ENCODE peak calls at places on chromosomes 13 and 19, in seven cellular contexts. One of them, this sample, is unnamed.

GRCh38 chr13:50320297-50320862 is 305.1 kb downstream of the KCNRG start:
- DNase-seq in HT-29: peak
- DNase-seq in NCI-H187: no peak
- DNase-seq in sciatic nerve: no peak
- DNase-seq in neural crest cell: no peak
- DNase-seq in IMR-90: peak
- DNase-seq in activated CD4-positive, alpha-beta T cell treated with anti-CD3 and anti-CD28 coated beads, Interleukin-2, amount 50 U/mL, for 1 hour: no peak
- DNase-seq in this sample: no peak

GRCh38 chr13:46181799-46182490 is at the start of gene LCP1:
- DNase-seq in sciatic nerve: no peak
- DNase-seq in neural crest cell: no peak
- DNase-seq in activated CD4-positive, alpha-beta T cell treated with anti-CD3 and anti-CD28 coated beads, Interleukin-2, amount 50 U/mL, for 1 hour: peak
- DNase-seq in IMR-90: no peak
- DNase-seq in HT-29: no peak
- DNase-seq in NCI-H187: no peak
- DNase-seq in this sample: no peak

GRCh38 chr13:40477623-40478608 is 188.5 kb downstream of the FOXO1 start:
- DNase-seq in activated CD4-positive, alpha-beta T cell treated with anti-CD3 and anti-CD28 coated beads, Interleukin-2, amount 50 U/mL, for 1 hour: no peak
- DNase-seq in HT-29: no peak
- DNase-seq in sciatic nerve: no peak
- DNase-seq in neural crest cell: no peak
- DNase-seq in IMR-90: no peak
- DNase-seq in NCI-H187: no peak
- DNase-seq in this sample: no peak

GRCh38 chr19:52196256-52196967 is 6.6 kb downstream of the PPP2R1A start:
- DNase-seq in NCI-H187: no peak
- DNase-seq in activated CD4-positive, alpha-beta T cell treated with anti-CD3 and anti-CD28 coated beads, Interleukin-2, amount 50 U/mL, for 1 hour: no peak
- DNase-seq in sciatic nerve: no peak
- DNase-seq in HT-29: no peak
- DNase-seq in IMR-90: peak
- DNase-seq in neural crest cell: no peak
- DNase-seq in this sample: no peak

GRCh38 chr13:47603365-47603764 is 397.7 kb downstream of the SUCLA2 start:
- DNase-seq in neural crest cell: no peak
- DNase-seq in activated CD4-positive, alpha-beta T cell treated with anti-CD3 and anti-CD28 coated beads, Interleukin-2, amount 50 U/mL, for 1 hour: no peak
- DNase-seq in HT-29: no peak
- DNase-seq in sciatic nerve: no peak
- DNase-seq in IMR-90: peak
- DNase-seq in NCI-H187: no peak
- DNase-seq in this sample: no peak

GRCh38 chr19:15280915-15281683 is 48.9 kb upstream of the EPHX3 start:
- DNase-seq in activated CD4-positive, alpha-beta T cell treated with anti-CD3 and anti-CD28 coated beads, Interleukin-2, amount 50 U/mL, for 1 hour: no peak
- DNase-seq in HT-29: peak
- DNase-seq in sciatic nerve: peak
- DNase-seq in NCI-H187: no peak
- DNase-seq in neural crest cell: no peak
- DNase-seq in IMR-90: peak
- DNase-seq in this sample: no peak

GRCh38 chr13:75492389-75492788 is 10.4 kb upstream of the TBC1D4 start:
- DNase-seq in NCI-H187: no peak
- DNase-seq in HT-29: no peak
- DNase-seq in IMR-90: peak
- DNase-seq in sciatic nerve: no peak
- DNase-seq in neural crest cell: no peak
- DNase-seq in activated CD4-positive, alpha-beta T cell treated with anti-CD3 and anti-CD28 coated beads, Interleukin-2, amount 50 U/mL, for 1 hour: no peak
- DNase-seq in this sample: no peak

GRCh38 chr19:8423821-8424223 is 10.7 kb downstream of the MARCHF2 start:
- DNase-seq in neural crest cell: peak
- DNase-seq in HT-29: peak
- DNase-seq in activated CD4-positive, alpha-beta T cell treated with anti-CD3 and anti-CD28 coated beads, Interleukin-2, amount 50 U/mL, for 1 hour: no peak
- DNase-seq in NCI-H187: no peak
- DNase-seq in IMR-90: peak
- DNase-seq in sciatic nerve: peak
- DNase-seq in this sample: no peak

GRCh38 chr19:33631628-33631995 is 9.9 kb downstream of the CHST8 start:
- DNase-seq in activated CD4-positive, alpha-beta T cell treated with anti-CD3 and anti-CD28 coated beads, Interleukin-2, amount 50 U/mL, for 1 hour: no peak
- DNase-seq in sciatic nerve: no peak
- DNase-seq in neural crest cell: no peak
- DNase-seq in HT-29: no peak
- DNase-seq in NCI-H187: no peak
- DNase-seq in IMR-90: no peak
- DNase-seq in this sample: no peak

GRCh38 chr13:98567140-98567539 is 9.8 kb downstream of the STK24 start:
- DNase-seq in neural crest cell: no peak
- DNase-seq in IMR-90: no peak
- DNase-seq in NCI-H187: no peak
- DNase-seq in activated CD4-positive, alpha-beta T cell treated with anti-CD3 and anti-CD28 coated beads, Interleukin-2, amount 50 U/mL, for 1 hour: no peak
- DNase-seq in sciatic nerve: no peak
- DNase-seq in HT-29: peak
- DNase-seq in this sample: no peak

GRCh38 chr13:46315491-46316075 is 71.5 kb downstream of the RUBCNL start:
- DNase-seq in NCI-H187: no peak
- DNase-seq in sciatic nerve: no peak
- DNase-seq in activated CD4-positive, alpha-beta T cell treated with anti-CD3 and anti-CD28 coated beads, Interleukin-2, amount 50 U/mL, for 1 hour: no peak
- DNase-seq in neural crest cell: no peak
- DNase-seq in IMR-90: no peak
- DNase-seq in HT-29: no peak
- DNase-seq in this sample: no peak

GRCh38 chr19:1577090-1577928 is 9.2 kb upstream of the MEX3D start:
- DNase-seq in HT-29: no peak
- DNase-seq in NCI-H187: no peak
- DNase-seq in activated CD4-positive, alpha-beta T cell treated with anti-CD3 and anti-CD28 coated beads, Interleukin-2, amount 50 U/mL, for 1 hour: no peak
- DNase-seq in neural crest cell: no peak
- DNase-seq in IMR-90: no peak
- DNase-seq in sciatic nerve: no peak
- DNase-seq in this sample: no peak

GRCh38 chr19:46776927-46777911 is 11.2 kb downstream of the SLC1A5 start:
- DNase-seq in IMR-90: no peak
- DNase-seq in neural crest cell: no peak
- DNase-seq in NCI-H187: no peak
- DNase-seq in sciatic nerve: no peak
- DNase-seq in activated CD4-positive, alpha-beta T cell treated with anti-CD3 and anti-CD28 coated beads, Interleukin-2, amount 50 U/mL, for 1 hour: no peak
- DNase-seq in HT-29: no peak
- DNase-seq in this sample: no peak

GRCh38 chr19:13887039-13887438 is 10.1 kb downstream of the NANOS3 start:
- DNase-seq in NCI-H187: no peak
- DNase-seq in HT-29: no peak
- DNase-seq in neural crest cell: no peak
- DNase-seq in sciatic nerve: no peak
- DNase-seq in activated CD4-positive, alpha-beta T cell treated with anti-CD3 and anti-CD28 coated beads, Interleukin-2, amount 50 U/mL, for 1 hour: no peak
- DNase-seq in IMR-90: no peak
- DNase-seq in this sample: no peak

GRCh38 chr13:23851106-23851505 is 38.1 kb downstream of the MIPEP start:
- DNase-seq in NCI-H187: no peak
- DNase-seq in IMR-90: peak
- DNase-seq in neural crest cell: no peak
- DNase-seq in sciatic nerve: no peak
- DNase-seq in activated CD4-positive, alpha-beta T cell treated with anti-CD3 and anti-CD28 coated beads, Interleukin-2, amount 50 U/mL, for 1 hour: no peak
- DNase-seq in HT-29: no peak
- DNase-seq in this sample: no peak

GRCh38 chr13:51549050-51549449 is 35.2 kb upstream of the WDFY2 start:
- DNase-seq in sciatic nerve: no peak
- DNase-seq in activated CD4-positive, alpha-beta T cell treated with anti-CD3 and anti-CD28 coated beads, Interleukin-2, amount 50 U/mL, for 1 hour: no peak
- DNase-seq in NCI-H187: no peak
- DNase-seq in neural crest cell: no peak
- DNase-seq in IMR-90: no peak
- DNase-seq in HT-29: peak
- DNase-seq in this sample: no peak

GRCh38 chr13:40985596-40986327 is 33.4 kb downstream of the ELF1 start:
- DNase-seq in activated CD4-positive, alpha-beta T cell treated with anti-CD3 and anti-CD28 coated beads, Interleukin-2, amount 50 U/mL, for 1 hour: no peak
- DNase-seq in neural crest cell: no peak
- DNase-seq in sciatic nerve: no peak
- DNase-seq in HT-29: no peak
- DNase-seq in IMR-90: no peak
- DNase-seq in NCI-H187: no peak
- DNase-seq in this sample: no peak

GRCh38 chr13:45817833-45818232 is 33.7 kb downstream of the SIAH3 start:
- DNase-seq in activated CD4-positive, alpha-beta T cell treated with anti-CD3 and anti-CD28 coated beads, Interleukin-2, amount 50 U/mL, for 1 hour: no peak
- DNase-seq in sciatic nerve: no peak
- DNase-seq in IMR-90: no peak
- DNase-seq in NCI-H187: no peak
- DNase-seq in neural crest cell: no peak
- DNase-seq in HT-29: peak
- DNase-seq in this sample: no peak

GRCh38 chr13:39451860-39452301 is 151.1 kb downstream of the LHFPL6 start:
- DNase-seq in neural crest cell: no peak
- DNase-seq in sciatic nerve: no peak
- DNase-seq in HT-29: no peak
- DNase-seq in IMR-90: peak
- DNase-seq in NCI-H187: no peak
- DNase-seq in activated CD4-positive, alpha-beta T cell treated with anti-CD3 and anti-CD28 coated beads, Interleukin-2, amount 50 U/mL, for 1 hour: no peak
- DNase-seq in this sample: no peak

GRCh38 chr13:22703601-22704209 is 477.1 kb upstream of the SGCG start:
- DNase-seq in neural crest cell: no peak
- DNase-seq in HT-29: peak
- DNase-seq in activated CD4-positive, alpha-beta T cell treated with anti-CD3 and anti-CD28 coated beads, Interleukin-2, amount 50 U/mL, for 1 hour: no peak
- DNase-seq in sciatic nerve: no peak
- DNase-seq in NCI-H187: no peak
- DNase-seq in IMR-90: no peak
- DNase-seq in this sample: no peak

GRCh38 chr19:11964496-11964857 is 363 bp upstream of the ZNF763 start:
- DNase-seq in activated CD4-positive, alpha-beta T cell treated with anti-CD3 and anti-CD28 coated beads, Interleukin-2, amount 50 U/mL, for 1 hour: peak
- DNase-seq in IMR-90: no peak
- DNase-seq in HT-29: no peak
- DNase-seq in NCI-H187: no peak
- DNase-seq in sciatic nerve: peak
- DNase-seq in neural crest cell: no peak
- DNase-seq in this sample: no peak

GRCh38 chr13:83940742-83941141 is 58.5 kb upstream of the SLITRK1 start:
- DNase-seq in IMR-90: no peak
- DNase-seq in HT-29: no peak
- DNase-seq in NCI-H187: no peak
- DNase-seq in neural crest cell: no peak
- DNase-seq in activated CD4-positive, alpha-beta T cell treated with anti-CD3 and anti-CD28 coated beads, Interleukin-2, amount 50 U/mL, for 1 hour: no peak
- DNase-seq in sciatic nerve: no peak
- DNase-seq in this sample: no peak

GRCh38 chr13:99582511-99582910 is 81.2 kb downstream of the TM9SF2 start:
- DNase-seq in NCI-H187: no peak
- DNase-seq in HT-29: no peak
- DNase-seq in activated CD4-positive, alpha-beta T cell treated with anti-CD3 and anti-CD28 coated beads, Interleukin-2, amount 50 U/mL, for 1 hour: no peak
- DNase-seq in sciatic nerve: no peak
- DNase-seq in IMR-90: no peak
- DNase-seq in neural crest cell: no peak
- DNase-seq in this sample: no peak

GRCh38 chr19:6802336-6803035 is 30.0 kb downstream of the VAV1 start:
- DNase-seq in sciatic nerve: peak
- DNase-seq in IMR-90: no peak
- DNase-seq in HT-29: no peak
- DNase-seq in NCI-H187: no peak
- DNase-seq in neural crest cell: no peak
- DNase-seq in activated CD4-positive, alpha-beta T cell treated with anti-CD3 and anti-CD28 coated beads, Interleukin-2, amount 50 U/mL, for 1 hour: peak
- DNase-seq in this sample: no peak

GRCh38 chr19:46901701-46902401 is 41.1 kb downstream of the ARHGAP35 start:
- DNase-seq in activated CD4-positive, alpha-beta T cell treated with anti-CD3 and anti-CD28 coated beads, Interleukin-2, amount 50 U/mL, for 1 hour: no peak
- DNase-seq in neural crest cell: no peak
- DNase-seq in NCI-H187: no peak
- DNase-seq in HT-29: peak
- DNase-seq in IMR-90: peak
- DNase-seq in sciatic nerve: no peak
- DNase-seq in this sample: no peak

GRCh38 chr19:13839193-13839937 is 37.6 kb upstream of the NANOS3 start:
- DNase-seq in NCI-H187: no peak
- DNase-seq in sciatic nerve: peak
- DNase-seq in HT-29: peak
- DNase-seq in activated CD4-positive, alpha-beta T cell treated with anti-CD3 and anti-CD28 coated beads, Interleukin-2, amount 50 U/mL, for 1 hour: peak
- DNase-seq in neural crest cell: no peak
- DNase-seq in IMR-90: peak
- DNase-seq in this sample: no peak